ENCODE peak calls at places on chromosomes 11 and 22, in nine cellular contexts. One of them, this sample, is unnamed.

GRCh38 chr11:110903830-110904229 is 191.6 kb upstream of the ARHGAP20 start:
- DNase-seq in tibial nerve: no peak
- DNase-seq in IMR-90: peak
- DNase-seq in pancreas: no peak
- DNase-seq in memory B cell: no peak
- DNase-seq in NCI-H69: peak
- DNase-seq in tibial artery: no peak
- DNase-seq in amygdala: no peak
- DNase-seq in stimulated activated CD4-positive, alpha-beta T cell treated with anti-CD3 and anti-CD28 coated beads, Interleukin-4, amount 100 ng/mL, for 48 hours: no peak
- DNase-seq in this sample: no peak

GRCh38 chr22:39292561-39293074 is 26.8 kb downstream of the RPL3 start:
- DNase-seq in tibial artery: peak
- DNase-seq in memory B cell: no peak
- DNase-seq in tibial nerve: peak
- DNase-seq in pancreas: peak
- DNase-seq in NCI-H69: peak
- DNase-seq in stimulated activated CD4-positive, alpha-beta T cell treated with anti-CD3 and anti-CD28 coated beads, Interleukin-4, amount 100 ng/mL, for 48 hours: no peak
- DNase-seq in amygdala: no peak
- DNase-seq in IMR-90: peak
- DNase-seq in this sample: no peak

GRCh38 chr22:38032681-38033521 is 24.3 kb upstream of the PICK1 start:
- DNase-seq in tibial nerve: peak
- DNase-seq in amygdala: no peak
- DNase-seq in stimulated activated CD4-positive, alpha-beta T cell treated with anti-CD3 and anti-CD28 coated beads, Interleukin-4, amount 100 ng/mL, for 48 hours: no peak
- DNase-seq in memory B cell: no peak
- DNase-seq in IMR-90: peak
- DNase-seq in pancreas: peak
- DNase-seq in NCI-H69: peak
- DNase-seq in tibial artery: no peak
- DNase-seq in this sample: no peak

GRCh38 chr11:116832350-116833290 is 2.9 kb downstream of the APOC3 start:
- DNase-seq in stimulated activated CD4-positive, alpha-beta T cell treated with anti-CD3 and anti-CD28 coated beads, Interleukin-4, amount 100 ng/mL, for 48 hours: no peak
- DNase-seq in tibial nerve: no peak
- DNase-seq in NCI-H69: peak
- DNase-seq in IMR-90: no peak
- DNase-seq in tibial artery: peak
- DNase-seq in pancreas: no peak
- DNase-seq in memory B cell: no peak
- DNase-seq in amygdala: no peak
- DNase-seq in this sample: no peak

GRCh38 chr11:36683823-36684222 is 85.8 kb upstream of the RAG2 start:
- DNase-seq in tibial artery: no peak
- DNase-seq in amygdala: no peak
- DNase-seq in NCI-H69: no peak
- DNase-seq in tibial nerve: no peak
- DNase-seq in pancreas: no peak
- DNase-seq in memory B cell: no peak
- DNase-seq in IMR-90: no peak
- DNase-seq in stimulated activated CD4-positive, alpha-beta T cell treated with anti-CD3 and anti-CD28 coated beads, Interleukin-4, amount 100 ng/mL, for 48 hours: no peak
- DNase-seq in this sample: no peak

GRCh38 chr22:25358421-25359170 is 139.2 kb downstream of the CRYBB2 start:
- DNase-seq in amygdala: no peak
- DNase-seq in stimulated activated CD4-positive, alpha-beta T cell treated with anti-CD3 and anti-CD28 coated beads, Interleukin-4, amount 100 ng/mL, for 48 hours: no peak
- DNase-seq in tibial artery: peak
- DNase-seq in IMR-90: no peak
- DNase-seq in NCI-H69: no peak
- DNase-seq in tibial nerve: no peak
- DNase-seq in memory B cell: no peak
- DNase-seq in pancreas: no peak
- DNase-seq in this sample: no peak

GRCh38 chr11:122720482-122720881 is 65.0 kb downstream of the UBASH3B start:
- DNase-seq in tibial nerve: no peak
- DNase-seq in stimulated activated CD4-positive, alpha-beta T cell treated with anti-CD3 and anti-CD28 coated beads, Interleukin-4, amount 100 ng/mL, for 48 hours: no peak
- DNase-seq in amygdala: no peak
- DNase-seq in pancreas: no peak
- DNase-seq in tibial artery: no peak
- DNase-seq in IMR-90: no peak
- DNase-seq in NCI-H69: peak
- DNase-seq in memory B cell: no peak
- DNase-seq in this sample: no peak

GRCh38 chr11:112310414-112310813 is 49.8 kb upstream of the PLET1 start:
- DNase-seq in pancreas: no peak
- DNase-seq in memory B cell: no peak
- DNase-seq in IMR-90: peak
- DNase-seq in NCI-H69: peak
- DNase-seq in tibial artery: no peak
- DNase-seq in stimulated activated CD4-positive, alpha-beta T cell treated with anti-CD3 and anti-CD28 coated beads, Interleukin-4, amount 100 ng/mL, for 48 hours: no peak
- DNase-seq in tibial nerve: no peak
- DNase-seq in amygdala: no peak
- DNase-seq in this sample: no peak

GRCh38 chr11:43927070-43927469 is 15.4 kb upstream of the C11orf96 start:
- DNase-seq in tibial artery: no peak
- DNase-seq in pancreas: no peak
- DNase-seq in IMR-90: no peak
- DNase-seq in NCI-H69: no peak
- DNase-seq in memory B cell: no peak
- DNase-seq in tibial nerve: no peak
- DNase-seq in stimulated activated CD4-positive, alpha-beta T cell treated with anti-CD3 and anti-CD28 coated beads, Interleukin-4, amount 100 ng/mL, for 48 hours: no peak
- DNase-seq in amygdala: no peak
- DNase-seq in this sample: no peak

GRCh38 chr11:91822805-91823204 is 401.8 kb upstream of the FAT3 start:
- DNase-seq in tibial nerve: no peak
- DNase-seq in tibial artery: no peak
- DNase-seq in pancreas: no peak
- DNase-seq in amygdala: no peak
- DNase-seq in NCI-H69: no peak
- DNase-seq in memory B cell: no peak
- DNase-seq in stimulated activated CD4-positive, alpha-beta T cell treated with anti-CD3 and anti-CD28 coated beads, Interleukin-4, amount 100 ng/mL, for 48 hours: no peak
- DNase-seq in IMR-90: no peak
- DNase-seq in this sample: no peak

GRCh38 chr11:66418168-66418985 is 2.5 kb upstream of the NPAS4 start:
- DNase-seq in pancreas: peak
- DNase-seq in amygdala: no peak
- DNase-seq in NCI-H69: peak
- DNase-seq in tibial nerve: peak
- DNase-seq in tibial artery: peak
- DNase-seq in IMR-90: peak
- DNase-seq in stimulated activated CD4-positive, alpha-beta T cell treated with anti-CD3 and anti-CD28 coated beads, Interleukin-4, amount 100 ng/mL, for 48 hours: peak
- DNase-seq in memory B cell: no peak
- DNase-seq in this sample: peak

GRCh38 chr22:45531441-45531840 is 28.8 kb downstream of the FBLN1 start:
- DNase-seq in pancreas: no peak
- DNase-seq in tibial artery: no peak
- DNase-seq in IMR-90: no peak
- DNase-seq in memory B cell: no peak
- DNase-seq in NCI-H69: peak
- DNase-seq in amygdala: no peak
- DNase-seq in tibial nerve: no peak
- DNase-seq in stimulated activated CD4-positive, alpha-beta T cell treated with anti-CD3 and anti-CD28 coated beads, Interleukin-4, amount 100 ng/mL, for 48 hours: no peak
- DNase-seq in this sample: no peak

GRCh38 chr11:19679952-19680823 is 32.4 kb upstream of the NAV2 start:
- DNase-seq in pancreas: peak
- DNase-seq in memory B cell: no peak
- DNase-seq in IMR-90: peak
- DNase-seq in tibial nerve: peak
- DNase-seq in amygdala: no peak
- DNase-seq in NCI-H69: peak
- DNase-seq in tibial artery: peak
- DNase-seq in stimulated activated CD4-positive, alpha-beta T cell treated with anti-CD3 and anti-CD28 coated beads, Interleukin-4, amount 100 ng/mL, for 48 hours: no peak
- DNase-seq in this sample: no peak

GRCh38 chr11:128790200-128790599 is 76.9 kb downstream of the KCNJ1 start:
- DNase-seq in tibial nerve: peak
- DNase-seq in pancreas: no peak
- DNase-seq in NCI-H69: no peak
- DNase-seq in stimulated activated CD4-positive, alpha-beta T cell treated with anti-CD3 and anti-CD28 coated beads, Interleukin-4, amount 100 ng/mL, for 48 hours: no peak
- DNase-seq in IMR-90: peak
- DNase-seq in memory B cell: no peak
- DNase-seq in tibial artery: no peak
- DNase-seq in amygdala: peak
- DNase-seq in this sample: no peak

GRCh38 chr22:37266581-37267127 is 15.7 kb upstream of the CYTH4 start:
- DNase-seq in tibial artery: no peak
- DNase-seq in IMR-90: no peak
- DNase-seq in amygdala: no peak
- DNase-seq in NCI-H69: no peak
- DNase-seq in pancreas: no peak
- DNase-seq in tibial nerve: no peak
- DNase-seq in stimulated activated CD4-positive, alpha-beta T cell treated with anti-CD3 and anti-CD28 coated beads, Interleukin-4, amount 100 ng/mL, for 48 hours: no peak
- DNase-seq in memory B cell: no peak
- DNase-seq in this sample: no peak

GRCh38 chr11:121808096-121808495 is 307.9 kb downstream of the BLID start:
- DNase-seq in tibial nerve: no peak
- DNase-seq in pancreas: no peak
- DNase-seq in stimulated activated CD4-positive, alpha-beta T cell treated with anti-CD3 and anti-CD28 coated beads, Interleukin-4, amount 100 ng/mL, for 48 hours: no peak
- DNase-seq in NCI-H69: no peak
- DNase-seq in amygdala: no peak
- DNase-seq in memory B cell: no peak
- DNase-seq in IMR-90: no peak
- DNase-seq in tibial artery: no peak
- DNase-seq in this sample: no peak

GRCh38 chr11:65310215-65310614 is 4.5 kb upstream of the CDC42EP2 start:
- DNase-seq in tibial nerve: no peak
- DNase-seq in NCI-H69: peak
- DNase-seq in amygdala: no peak
- DNase-seq in pancreas: peak
- DNase-seq in memory B cell: no peak
- DNase-seq in IMR-90: no peak
- DNase-seq in stimulated activated CD4-positive, alpha-beta T cell treated with anti-CD3 and anti-CD28 coated beads, Interleukin-4, amount 100 ng/mL, for 48 hours: no peak
- DNase-seq in tibial artery: no peak
- DNase-seq in this sample: no peak

GRCh38 chr11:72079776-72080325 is 491 bp downstream of the NUMA1 start:
- DNase-seq in memory B cell: no peak
- DNase-seq in pancreas: peak
- DNase-seq in NCI-H69: peak
- DNase-seq in IMR-90: no peak
- DNase-seq in stimulated activated CD4-positive, alpha-beta T cell treated with anti-CD3 and anti-CD28 coated beads, Interleukin-4, amount 100 ng/mL, for 48 hours: no peak
- DNase-seq in tibial artery: no peak
- DNase-seq in amygdala: no peak
- DNase-seq in tibial nerve: no peak
- DNase-seq in this sample: no peak

GRCh38 chr11:102256251-102256650 is 61.0 kb upstream of the BIRC3 start:
- DNase-seq in tibial artery: no peak
- DNase-seq in memory B cell: no peak
- DNase-seq in pancreas: no peak
- DNase-seq in IMR-90: peak
- DNase-seq in NCI-H69: no peak
- DNase-seq in amygdala: no peak
- DNase-seq in stimulated activated CD4-positive, alpha-beta T cell treated with anti-CD3 and anti-CD28 coated beads, Interleukin-4, amount 100 ng/mL, for 48 hours: no peak
- DNase-seq in tibial nerve: no peak
- DNase-seq in this sample: no peak

GRCh38 chr22:49045276-49045675 is 782.4 kb downstream of the BRD1 start:
- DNase-seq in memory B cell: no peak
- DNase-seq in IMR-90: no peak
- DNase-seq in amygdala: no peak
- DNase-seq in tibial artery: peak
- DNase-seq in NCI-H69: no peak
- DNase-seq in tibial nerve: no peak
- DNase-seq in stimulated activated CD4-positive, alpha-beta T cell treated with anti-CD3 and anti-CD28 coated beads, Interleukin-4, amount 100 ng/mL, for 48 hours: no peak
- DNase-seq in pancreas: no peak
- DNase-seq in this sample: no peak

GRCh38 chr11:110463153-110463552 is 33.4 kb downstream of the FDX1 start:
- DNase-seq in tibial artery: peak
- DNase-seq in IMR-90: peak
- DNase-seq in tibial nerve: peak
- DNase-seq in memory B cell: no peak
- DNase-seq in stimulated activated CD4-positive, alpha-beta T cell treated with anti-CD3 and anti-CD28 coated beads, Interleukin-4, amount 100 ng/mL, for 48 hours: peak
- DNase-seq in amygdala: no peak
- DNase-seq in pancreas: no peak
- DNase-seq in NCI-H69: peak
- DNase-seq in this sample: peak

GRCh38 chr11:117972589-117973445 is 13.4 kb upstream of the IL10RA start:
- DNase-seq in tibial artery: no peak
- DNase-seq in memory B cell: no peak
- DNase-seq in pancreas: no peak
- DNase-seq in amygdala: no peak
- DNase-seq in IMR-90: no peak
- DNase-seq in tibial nerve: no peak
- DNase-seq in NCI-H69: peak
- DNase-seq in stimulated activated CD4-positive, alpha-beta T cell treated with anti-CD3 and anti-CD28 coated beads, Interleukin-4, amount 100 ng/mL, for 48 hours: no peak
- DNase-seq in this sample: no peak

GRCh38 chr11:120180571-120181445 is 30.0 kb upstream of the OAF start:
- DNase-seq in pancreas: no peak
- DNase-seq in NCI-H69: no peak
- DNase-seq in IMR-90: peak
- DNase-seq in memory B cell: no peak
- DNase-seq in tibial nerve: peak
- DNase-seq in amygdala: no peak
- DNase-seq in tibial artery: peak
- DNase-seq in stimulated activated CD4-positive, alpha-beta T cell treated with anti-CD3 and anti-CD28 coated beads, Interleukin-4, amount 100 ng/mL, for 48 hours: no peak
- DNase-seq in this sample: no peak